ENCODE peak calls at places on chromosomes 3 and 15, in five cellular contexts. One of them, this sample, is unnamed.

GRCh38 chr15:77497108-77497737 is 76.5 kb downstream of the HMG20A start:
- DNase-seq in transverse colon: peak
- DNase-seq in K562: no peak
- DNase-seq in HCT116: no peak
- DNase-seq in suprapubic skin: peak
- DNase-seq in this sample: peak

GRCh38 chr3:140834266-140835037 is 107.2 kb upstream of the SLC25A36 start:
- DNase-seq in transverse colon: no peak
- DNase-seq in K562: no peak
- DNase-seq in HCT116: no peak
- DNase-seq in suprapubic skin: no peak
- DNase-seq in this sample: no peak

GRCh38 chr3:126476166-126476975 is 680 bp upstream of the ZXDC start:
- DNase-seq in transverse colon: no peak
- DNase-seq in K562: peak
- DNase-seq in HCT116: peak
- DNase-seq in suprapubic skin: peak
- DNase-seq in this sample: peak

GRCh38 chr3:87997298-87997697 is 61.5 kb downstream of the CGGBP1 start:
- DNase-seq in transverse colon: peak
- DNase-seq in K562: no peak
- DNase-seq in HCT116: no peak
- DNase-seq in suprapubic skin: no peak
- DNase-seq in this sample: no peak

GRCh38 chr15:64112077-64112772 is 16.4 kb downstream of the SNX1 start:
- DNase-seq in transverse colon: no peak
- DNase-seq in K562: no peak
- DNase-seq in HCT116: no peak
- DNase-seq in suprapubic skin: no peak
- DNase-seq in this sample: no peak

GRCh38 chr3:197371521-197372075 is 73.2 kb upstream of the DLG1 start:
- DNase-seq in transverse colon: no peak
- DNase-seq in K562: no peak
- DNase-seq in HCT116: no peak
- DNase-seq in suprapubic skin: no peak
- DNase-seq in this sample: no peak

GRCh38 chr15:85381850-85382751 is 1.7 kb downstream of the AKAP13 start:
- DNase-seq in transverse colon: no peak
- DNase-seq in K562: no peak
- DNase-seq in HCT116: no peak
- DNase-seq in suprapubic skin: no peak
- DNase-seq in this sample: no peak

GRCh38 chr3:64639022-64639421 is 48.8 kb downstream of the ADAMTS9 start:
- DNase-seq in transverse colon: no peak
- DNase-seq in K562: no peak
- DNase-seq in HCT116: no peak
- DNase-seq in suprapubic skin: no peak
- DNase-seq in this sample: no peak

GRCh38 chr15:63708141-63708772 is 111.1 kb downstream of the FBXL22 start:
- DNase-seq in transverse colon: no peak
- DNase-seq in K562: no peak
- DNase-seq in HCT116: no peak
- DNase-seq in suprapubic skin: no peak
- DNase-seq in this sample: no peak

GRCh38 chr3:46673151-46674030 is 20.1 kb downstream of the ALS2CL start:
- DNase-seq in transverse colon: no peak
- DNase-seq in K562: no peak
- DNase-seq in HCT116: no peak
- DNase-seq in suprapubic skin: no peak
- DNase-seq in this sample: no peak

GRCh38 chr3:14261229-14261628 is 82.6 kb downstream of the LSM3 start:
- DNase-seq in transverse colon: peak
- DNase-seq in K562: peak
- DNase-seq in HCT116: peak
- DNase-seq in suprapubic skin: peak
- DNase-seq in this sample: peak
- TF ChIP-seq POLR2A in transverse colon: no peak
- TF ChIP-seq POLR2A in K562: no peak
- TF ChIP-seq POLR2A in HCT116: no peak
- TF ChIP-seq POLR2A in suprapubic skin: no peak
- TF ChIP-seq POLR2A in this sample: no peak

GRCh38 chr3:48459331-48459730 is 12.8 kb downstream of the ATRIP start:
- DNase-seq in transverse colon: no peak
- DNase-seq in K562: no peak
- DNase-seq in HCT116: no peak
- DNase-seq in suprapubic skin: no peak
- DNase-seq in this sample: no peak
- TF ChIP-seq CTCF in transverse colon: no peak
- TF ChIP-seq CTCF in K562: no peak
- TF ChIP-seq CTCF in HCT116: no peak
- TF ChIP-seq CTCF in suprapubic skin: no peak
- TF ChIP-seq CTCF in this sample: no peak

GRCh38 chr3:158668506-158668905 is 3.9 kb downstream of the LXN start:
- DNase-seq in transverse colon: no peak
- DNase-seq in K562: no peak
- DNase-seq in HCT116: no peak
- DNase-seq in suprapubic skin: no peak
- DNase-seq in this sample: no peak

GRCh38 chr3:158672293-158673176 is at the start of gene LXN:
- DNase-seq in transverse colon: peak
- DNase-seq in K562: peak
- DNase-seq in HCT116: no peak
- DNase-seq in suprapubic skin: peak
- DNase-seq in this sample: peak
- TF ChIP-seq POLR2AphosphoS5 in transverse colon: peak
- TF ChIP-seq POLR2AphosphoS5 in K562: no peak
- TF ChIP-seq POLR2AphosphoS5 in HCT116: no peak
- TF ChIP-seq POLR2AphosphoS5 in suprapubic skin: no peak
- TF ChIP-seq POLR2AphosphoS5 in this sample: peak

GRCh38 chr3:186783070-186783730 is at the start of gene EIF4A2:
- DNase-seq in transverse colon: peak
- DNase-seq in K562: peak
- DNase-seq in HCT116: peak
- DNase-seq in suprapubic skin: peak
- DNase-seq in this sample: peak
- TF ChIP-seq POLR2A in transverse colon: peak
- TF ChIP-seq POLR2A in K562: peak
- TF ChIP-seq POLR2A in HCT116: peak
- TF ChIP-seq POLR2A in suprapubic skin: peak
- TF ChIP-seq POLR2A in this sample: peak

GRCh38 chr15:99507016-99507731 is 58.6 kb upstream of the MEF2A start:
- DNase-seq in transverse colon: no peak
- DNase-seq in K562: no peak
- DNase-seq in HCT116: no peak
- DNase-seq in suprapubic skin: no peak
- DNase-seq in this sample: no peak

GRCh38 chr15:99507732-99508571 is 57.8 kb upstream of the MEF2A start:
- DNase-seq in transverse colon: no peak
- DNase-seq in K562: no peak
- DNase-seq in HCT116: no peak
- DNase-seq in suprapubic skin: no peak
- DNase-seq in this sample: no peak

GRCh38 chr15:99504071-99504822 is 61.5 kb upstream of the MEF2A start:
- DNase-seq in transverse colon: no peak
- DNase-seq in K562: no peak
- DNase-seq in HCT116: no peak
- DNase-seq in suprapubic skin: no peak
- DNase-seq in this sample: no peak

GRCh38 chr15:99504823-99505551 is 60.8 kb upstream of the MEF2A start:
- DNase-seq in transverse colon: no peak
- DNase-seq in K562: no peak
- DNase-seq in HCT116: no peak
- DNase-seq in suprapubic skin: no peak
- DNase-seq in this sample: no peak

GRCh38 chr15:99506399-99506798 is 59.4 kb upstream of the MEF2A start:
- DNase-seq in transverse colon: no peak
- DNase-seq in K562: no peak
- DNase-seq in HCT116: no peak
- DNase-seq in suprapubic skin: no peak
- DNase-seq in this sample: no peak
- TF ChIP-seq CTCF in transverse colon: no peak
- TF ChIP-seq CTCF in K562: no peak
- TF ChIP-seq CTCF in HCT116: no peak
- TF ChIP-seq CTCF in suprapubic skin: no peak
- TF ChIP-seq CTCF in this sample: no peak

GRCh38 chr3:44584646-44585501 is at the start of gene ZNF660:
- DNase-seq in transverse colon: peak
- DNase-seq in K562: peak
- DNase-seq in HCT116: no peak
- DNase-seq in suprapubic skin: peak
- DNase-seq in this sample: no peak
- TF ChIP-seq POLR2AphosphoS5 in transverse colon: no peak
- TF ChIP-seq POLR2AphosphoS5 in K562: no peak
- TF ChIP-seq POLR2AphosphoS5 in HCT116: no peak
- TF ChIP-seq POLR2AphosphoS5 in suprapubic skin: no peak
- TF ChIP-seq POLR2AphosphoS5 in this sample: no peak

GRCh38 chr3:170868577-170869239 is 1.3 kb downstream of the RPL22L1 start:
- DNase-seq in transverse colon: no peak
- DNase-seq in K562: no peak
- DNase-seq in HCT116: no peak
- DNase-seq in suprapubic skin: no peak
- DNase-seq in this sample: no peak

GRCh38 chr3:170867143-170867542 is 2.9 kb downstream of the RPL22L1 start:
- DNase-seq in transverse colon: no peak
- DNase-seq in K562: no peak
- DNase-seq in HCT116: no peak
- DNase-seq in suprapubic skin: no peak
- DNase-seq in this sample: no peak

GRCh38 chr3:170867552-170867951 is 2.4 kb downstream of the RPL22L1 start:
- DNase-seq in transverse colon: no peak
- DNase-seq in K562: no peak
- DNase-seq in HCT116: no peak
- DNase-seq in suprapubic skin: no peak
- DNase-seq in this sample: no peak

GRCh38 chr3:170869240-170869592 is 779 bp downstream of the RPL22L1 start:
- DNase-seq in transverse colon: no peak
- DNase-seq in K562: no peak
- DNase-seq in HCT116: no peak
- DNase-seq in suprapubic skin: no peak
- DNase-seq in this sample: no peak

GRCh38 chr3:170869645-170870593 is at the start of gene RPL22L1:
- DNase-seq in transverse colon: peak
- DNase-seq in K562: peak
- DNase-seq in HCT116: peak
- DNase-seq in suprapubic skin: peak
- DNase-seq in this sample: peak
- TF ChIP-seq POLR2A in transverse colon: peak
- TF ChIP-seq POLR2A in K562: peak
- TF ChIP-seq POLR2A in HCT116: peak
- TF ChIP-seq POLR2A in suprapubic skin: peak
- TF ChIP-seq POLR2A in this sample: peak

GRCh38 chr3:98599647-98600411 is 6.4 kb upstream of the CPOX start:
- DNase-seq in transverse colon: no peak
- DNase-seq in K562: no peak
- DNase-seq in HCT116: no peak
- DNase-seq in suprapubic skin: no peak
- DNase-seq in this sample: no peak

GRCh38 chr3:98594630-98594961 is 1.2 kb upstream of the CPOX start:
- DNase-seq in transverse colon: no peak
- DNase-seq in K562: no peak
- DNase-seq in HCT116: no peak
- DNase-seq in suprapubic skin: no peak
- DNase-seq in this sample: no peak

GRCh38 chr3:98598492-98598891 is 5.1 kb upstream of the CPOX start:
- DNase-seq in transverse colon: no peak
- DNase-seq in K562: no peak
- DNase-seq in HCT116: no peak
- DNase-seq in suprapubic skin: no peak
- DNase-seq in this sample: no peak

GRCh38 chr3:98596087-98596486 is 2.7 kb upstream of the CPOX start:
- DNase-seq in transverse colon: no peak
- DNase-seq in K562: no peak
- DNase-seq in HCT116: no peak
- DNase-seq in suprapubic skin: no peak
- DNase-seq in this sample: no peak

GRCh38 chr3:98596902-98597500 is 3.6 kb upstream of the CPOX start:
- DNase-seq in transverse colon: no peak
- DNase-seq in K562: peak
- DNase-seq in HCT116: peak
- DNase-seq in suprapubic skin: no peak
- DNase-seq in this sample: no peak
- TF ChIP-seq CTCF in transverse colon: peak
- TF ChIP-seq CTCF in K562: peak
- TF ChIP-seq CTCF in HCT116: peak
- TF ChIP-seq CTCF in suprapubic skin: peak
- TF ChIP-seq CTCF in this sample: peak

DNA sequence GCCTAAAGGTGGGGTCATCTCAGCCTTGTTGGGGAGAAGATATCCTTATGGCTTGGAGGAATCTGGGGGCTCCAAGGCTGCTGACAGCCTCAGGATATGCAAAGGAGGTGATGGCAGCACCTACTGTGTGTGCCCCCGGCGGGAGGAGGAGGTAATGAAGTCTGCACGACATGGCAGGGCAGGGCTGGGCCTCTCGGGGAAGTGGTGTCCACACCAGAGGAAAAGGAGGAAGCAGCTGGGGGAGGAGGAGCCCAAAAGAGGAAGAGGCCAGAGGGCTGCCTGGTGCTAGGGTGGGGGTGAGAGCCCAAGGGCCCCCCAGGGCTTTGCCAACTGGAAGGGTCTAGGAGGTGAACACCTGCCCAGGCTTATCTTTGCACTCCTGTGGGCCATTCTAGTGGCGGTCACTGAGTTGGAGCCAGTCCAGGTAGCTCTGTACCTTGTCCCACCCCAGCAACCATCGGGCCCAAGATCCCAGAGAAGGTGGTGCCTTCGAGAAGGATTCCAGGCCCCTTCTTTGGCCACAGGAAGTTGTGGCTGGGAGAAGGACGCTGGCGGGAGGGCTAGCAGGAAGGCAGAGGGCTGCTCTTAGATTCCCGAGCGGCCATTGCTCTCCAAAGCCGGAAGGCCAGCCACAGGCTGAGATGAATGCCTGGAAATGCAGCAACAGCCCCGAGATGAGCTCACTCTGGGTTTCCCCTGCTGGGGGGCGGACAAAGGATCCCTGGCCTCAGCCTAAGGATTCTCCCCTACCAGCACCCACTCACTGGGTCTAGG is 7.0 kb downstream of the GNAI2 start:
- DNase-seq in transverse colon: peak
- DNase-seq in K562: no peak
- DNase-seq in HCT116: no peak
- DNase-seq in suprapubic skin: no peak
- DNase-seq in this sample: no peak
- TF ChIP-seq POLR2AphosphoS5 in transverse colon: no peak
- TF ChIP-seq POLR2AphosphoS5 in K562: no peak
- TF ChIP-seq POLR2AphosphoS5 in HCT116: no peak
- TF ChIP-seq POLR2AphosphoS5 in suprapubic skin: peak
- TF ChIP-seq POLR2AphosphoS5 in this sample: no peak

GRCh38 chr15:44193651-44194396 is 1.2 kb downstream of the FRMD5 start:
- DNase-seq in transverse colon: no peak
- DNase-seq in K562: no peak
- DNase-seq in HCT116: no peak
- DNase-seq in suprapubic skin: no peak
- DNase-seq in this sample: no peak

GRCh38 chr15:44199393-44199792 is 4.3 kb upstream of the FRMD5 start:
- DNase-seq in transverse colon: no peak
- DNase-seq in K562: no peak
- DNase-seq in HCT116: no peak
- DNase-seq in suprapubic skin: no peak
- DNase-seq in this sample: no peak

GRCh38 chr15:44194397-44195150 is 497 bp downstream of the FRMD5 start:
- DNase-seq in transverse colon: peak
- DNase-seq in K562: peak
- DNase-seq in HCT116: no peak
- DNase-seq in suprapubic skin: peak
- DNase-seq in this sample: no peak

GRCh38 chr15:44195151-44195740 is at the start of gene FRMD5:
- DNase-seq in transverse colon: peak
- DNase-seq in K562: peak
- DNase-seq in HCT116: peak
- DNase-seq in suprapubic skin: peak
- DNase-seq in this sample: peak
- TF ChIP-seq POLR2A in transverse colon: peak
- TF ChIP-seq POLR2A in K562: no peak
- TF ChIP-seq POLR2A in HCT116: peak
- TF ChIP-seq POLR2A in suprapubic skin: no peak
- TF ChIP-seq POLR2A in this sample: no peak